ENCODE peak calls at places on chromosome 21, in seven cellular contexts. W is CD8-positive, alpha-beta memory T cell; K is BJ; V is H7; D is astrocyte; O is adipocyte; L is body of pancreas. N is an unnamed sample. For H3K27me3, the result is how much of the 10 kb centered on the place peaks cover.

GRCh38 chr21:45809421-45809820 is 165.9 kb downstream of the PCBP3 start:
- DNase-seq in L (no peak), W (no peak), O (no peak), D (no peak), K (no peak), V (no peak), N (no peak)

GRCh38 chr21:46194374-46195334 is 10.4 kb upstream of the SPATC1L start:
- DNase-seq in D (no peak), W (no peak), O (no peak), K (no peak), L (no peak), V (no peak), N (no peak)

GRCh38 chr21:29209696-29210095 is 79.3 kb downstream of the MAP3K7CL start:
- DNase-seq in V (no peak), W (no peak), O (no peak), D (peak), L (no peak), K (no peak), N (no peak)

GRCh38 chr21:21952566-21952965 is 954.4 kb downstream of the NCAM2 start:
- DNase-seq in D (no peak), W (no peak), O (no peak), K (no peak), L (no peak), V (no peak), N (no peak)

GRCh38 chr21:15421947-15422346 is 307.8 kb upstream of the USP25 start:
- DNase-seq in L (no peak), V (no peak), D (peak), O (no peak), K (no peak), W (no peak), N (no peak)

GRCh38 chr21:31660134-31660565 is 657 bp downstream of the SOD1 start:
- DNase-seq in L (no peak), D (no peak), O (no peak), W (no peak), K (no peak), V (peak), N (no peak)

GRCh38 chr21:41008351-41008750 is 159.6 kb upstream of the BACE2 start:
- DNase-seq in K (no peak), D (no peak), W (no peak), O (no peak), L (no peak), V (no peak), N (no peak)

GRCh38 chr21:38244407-38244787 is 12.4 kb upstream of the KCNJ15 start:
- DNase-seq in W (no peak), D (no peak), V (no peak), O (no peak), L (no peak), K (no peak), N (no peak)

GRCh38 chr21:25501996-25502665 is 105.2 kb downstream of the MRPL39 start:
- DNase-seq in L (no peak), W (no peak), V (no peak), O (no peak), D (no peak), K (no peak), N (no peak)

GRCh38 chr21:25487046-25487594 is 120.2 kb downstream of the MRPL39 start:
- DNase-seq in W (no peak), V (no peak), D (no peak), O (no peak), K (no peak), L (no peak), N (no peak)

GRCh38 chr21:28375708-28376385 is 616.8 kb downstream of the LTN1 start:
- DNase-seq in W (no peak), K (peak), L (no peak), D (peak), O (peak), V (no peak), N (peak)

GRCh38 chr21:28454978-28455600 is 537.6 kb downstream of the LTN1 start:
- DNase-seq in L (no peak), W (no peak), O (peak), V (no peak), K (no peak), D (peak), N (no peak)

DNA sequence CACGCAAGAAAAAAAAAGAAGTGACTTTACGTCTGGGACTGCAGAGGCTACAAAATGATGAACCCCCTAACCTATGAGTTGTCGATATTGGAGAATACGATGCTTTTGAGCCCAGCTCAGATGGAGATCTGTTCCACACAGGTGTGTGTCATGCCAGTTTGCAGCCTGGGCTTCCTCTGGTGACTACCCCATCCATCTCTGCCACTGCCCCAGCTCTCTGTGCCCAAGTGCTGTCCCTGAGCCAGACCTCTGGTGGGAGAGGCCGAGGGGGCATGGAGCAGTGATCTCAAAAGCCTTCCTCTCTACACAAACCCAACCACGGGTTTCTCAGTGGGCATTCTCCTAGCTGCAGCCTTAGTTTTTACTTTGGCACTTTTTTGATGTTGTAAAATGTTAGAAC is 141.0 kb downstream of the CLIC6 start:
- DNase-seq in D (no peak), K (no peak), O (no peak), V (no peak), L (no peak), W (no peak), N (no peak)
- H3K27me3 ChIP-seq in D (under half), K (under half), O (under half), V (under half), L (under half), W (under half), N (under half)

GRCh38 chr21:44711327-44712202 is at the start of gene TSPEAR:
- DNase-seq in O (no peak), W (no peak), L (no peak), K (no peak), V (peak), D (no peak), N (no peak)
- H3K4me3 ChIP-seq in O (no peak), W (no peak), L (no peak), K (no peak), V (peak), D (no peak), N (no peak)

DNA sequence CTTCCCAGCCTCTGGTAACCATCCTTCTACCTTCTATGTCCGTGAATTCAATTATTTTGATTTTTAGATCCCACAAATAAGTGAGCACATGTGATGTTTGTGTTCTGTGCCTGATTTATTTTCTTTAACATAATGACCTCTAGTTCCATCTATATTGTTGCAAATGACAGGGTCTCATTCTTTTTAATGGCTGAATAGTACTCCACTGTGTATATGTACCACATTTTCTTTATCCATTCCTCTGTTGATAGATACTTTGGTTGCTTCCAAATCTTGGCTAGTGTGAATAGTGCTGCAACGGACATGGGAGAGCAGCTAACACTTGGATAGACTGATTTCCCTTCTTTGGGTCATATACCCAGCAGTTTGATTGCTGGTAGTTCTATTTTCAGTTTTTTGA is 51.8 kb downstream of the WDR4 start:
- DNase-seq in W (no peak), V (no peak), O (no peak), D (no peak), L (no peak), K (no peak), N (no peak)
- H3K27me3 ChIP-seq in W (under half), V (under half), O (under half), D (under half), L (under half), K (under half), N (under half)

DNA sequence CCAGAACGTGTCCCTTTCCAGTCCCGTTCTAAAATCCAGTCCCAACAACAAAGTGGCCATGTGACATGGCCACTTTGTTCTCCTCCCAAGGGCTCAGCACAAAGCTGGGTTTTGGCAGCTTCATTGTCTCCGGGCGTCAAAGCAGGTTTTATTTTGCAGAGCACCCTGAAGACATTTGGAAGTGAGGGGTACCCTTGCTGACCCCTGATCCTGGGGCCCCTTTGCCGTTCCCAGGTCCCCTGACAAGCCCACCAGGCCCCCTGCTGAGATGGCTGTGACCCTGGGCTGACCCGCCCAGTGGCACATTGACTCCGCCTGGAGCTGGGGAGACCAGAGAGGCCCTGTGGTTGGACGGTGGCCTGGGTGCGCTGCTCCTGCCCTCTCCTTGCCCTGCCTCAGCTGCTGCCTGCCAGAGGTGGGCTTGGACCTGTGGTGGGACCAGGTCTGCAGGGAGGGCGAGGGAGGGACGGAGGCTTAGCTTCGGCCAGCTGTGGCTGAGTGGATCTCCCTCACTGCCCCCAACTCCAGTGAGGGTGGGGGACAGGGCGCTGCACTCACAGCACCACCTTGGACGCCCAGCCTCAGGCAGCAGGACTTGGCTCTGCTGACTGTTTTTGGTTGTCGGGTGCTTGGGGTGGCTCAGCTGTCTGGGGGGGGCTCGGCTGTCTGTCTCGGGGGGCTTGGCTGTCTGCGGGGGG is 4.3 kb downstream of the PFKL start:
- DNase-seq in W (no peak), L (no peak), K (no peak), D (no peak), O (no peak), V (no peak), N (no peak)
- H3K4me3 ChIP-seq in W (no peak), L (no peak), K (no peak), D (no peak), O (no peak), V (no peak), N (no peak)

DNA sequence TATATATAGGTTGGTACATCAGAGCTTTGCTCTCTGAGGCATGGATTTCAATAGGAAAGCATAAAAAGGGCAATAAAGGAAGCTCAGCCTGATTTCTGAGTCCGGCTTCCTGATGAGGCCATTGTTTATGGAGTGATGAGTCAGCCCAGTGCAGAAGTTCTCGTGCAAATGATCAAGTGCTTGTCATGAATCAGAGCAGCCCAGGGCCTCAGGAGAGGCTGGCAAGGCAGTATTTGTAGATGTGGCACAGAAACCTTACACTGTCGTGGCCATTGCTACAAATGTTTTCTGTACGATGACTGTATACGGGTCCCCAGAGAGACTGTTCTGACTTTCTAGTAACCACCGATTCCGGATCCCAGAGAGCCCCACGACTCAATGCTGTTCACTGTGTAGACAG is 26.7 kb downstream of the UMODL1 start:
- DNase-seq in V (no peak), W (no peak), K (peak), L (no peak), O (peak), D (peak), N (peak)
- H3K27me3 ChIP-seq in V (under half), W (under half), K (under half), L (under half), O (under half), D (under half), N (under half)

GRCh38 chr21:39650306-39650705 is 37.6 kb downstream of the B3GALT5 start:
- DNase-seq in V (no peak), W (no peak), O (no peak), L (no peak), K (no peak), D (no peak), N (no peak)
- H3K4me3 ChIP-seq in V (no peak), W (no peak), O (no peak), L (no peak), K (no peak), D (no peak), N (no peak)

GRCh38 chr21:34733866-34734265 is 65.1 kb downstream of the CLIC6 start:
- DNase-seq in K (no peak), D (peak), V (no peak), L (no peak), O (no peak), W (no peak), N (no peak)
- H3K27me3 ChIP-seq in K (under half), D (under half), V (under half), L (under half), O (under half), W (under half), N (under half)

N was measured in brain microvascular endothelial cell.